ENCODE peak calls at places on chromosome 20, in four cellular contexts. G is CD8-positive, alpha-beta T cell; U is heart left ventricle; A is lower lobe of right lung. W is an unnamed sample.
A peak's percentile ranks its signal among the peaks of the same experiment; 100 is the strongest.

GRCh38 chr20:64133951-64134407 is 26.6 kb upstream of the NPBWR2 start:
- ATAC-seq in G (no peak), U (peak; percentile 31), A (no peak), W (no peak)

GRCh38 chr20:57622201-57622570 is 2.0 kb upstream of the ZBP1 start:
- ATAC-seq in G (no peak), U (no peak), A (no peak), W (no peak)

GRCh38 chr20:39674842-39675241 is 712.7 kb downstream of the DHX35 start:
- ATAC-seq in G (no peak), U (no peak), A (no peak), W (no peak)

GRCh38 chr20:13416531-13416930 is 195.5 kb downstream of the ISM1 start:
- ATAC-seq in G (no peak), U (no peak), A (no peak), W (no peak)

GRCh38 chr20:10271470-10272219 is 53.0 kb downstream of the SNAP25 start:
- ATAC-seq in G (no peak), U (no peak), A (no peak), W (no peak)

GRCh38 chr20:55174172-55174571 is 698.8 kb downstream of the DOK5 start:
- ATAC-seq in G (no peak), U (no peak), A (no peak), W (no peak)

GRCh38 chr20:48951646-48952045 is 30.1 kb downstream of the ARFGEF2 start:
- ATAC-seq in G (no peak), U (no peak), A (no peak), W (no peak)

GRCh38 chr20:1817577-1818211 is 77.5 kb upstream of the SIRPA start:
- ATAC-seq in G (no peak), U (no peak), A (no peak), W (no peak)

GRCh38 chr20:56630086-56630493 is 984 bp downstream of the TFAP2C start:
- ATAC-seq in G (no peak), U (peak; percentile 18), A (peak; percentile 90), W (peak; percentile 31)

GRCh38 chr20:57374931-57375651 is 16.1 kb upstream of the RBM38 start:
- ATAC-seq in G (no peak), U (peak; percentile 82), A (peak; percentile 90), W (peak; percentile 73)

GRCh38 chr20:25859649-25860530 is 163.2 kb upstream of the ZNF337 start:
- ATAC-seq in G (peak; percentile 68), U (peak; percentile 61), A (peak; percentile 56), W (peak; percentile 23)

GRCh38 chr20:45337367-45338120 is 10.7 kb downstream of the SDC4 start:
- ATAC-seq in G (no peak), U (peak; percentile 43), A (peak; percentile 64), W (peak; percentile 77)

GRCh38 chr20:50855498-50856474 is 60.9 kb downstream of the BCAS4 start:
- ATAC-seq in G (no peak), U (peak; percentile 19), A (peak; percentile 9), W (no peak)

GRCh38 chr20:50555687-50556086 is 45.5 kb downstream of the PTPN1 start:
- ATAC-seq in G (no peak), U (no peak), A (no peak), W (no peak)

GRCh38 chr20:44691424-44692423 is 23.4 kb upstream of the CCN5 start:
- ATAC-seq in G (no peak), U (peak; percentile 85), A (peak; percentile 47), W (peak; percentile 61)

GRCh38 chr20:56187791-56188190 is 60.7 kb upstream of the MC3R start:
- ATAC-seq in G (no peak), U (no peak), A (no peak), W (no peak)

GRCh38 chr20:58993332-58994248 is 12.5 kb downstream of the NELFCD start:
- ATAC-seq in G (no peak), U (no peak), A (no peak), W (no peak)

GRCh38 chr20:15342987-15343639 is 1005.7 kb upstream of the FLRT3 start:
- ATAC-seq in G (no peak), U (no peak), A (no peak), W (peak; percentile 63)

GRCh38 chr20:41654884-41655283 is 36.7 kb upstream of the CHD6 start:
- ATAC-seq in G (no peak), U (peak; percentile 41), A (no peak), W (no peak)

GRCh38 chr20:13325033-13325432 is 104.0 kb downstream of the ISM1 start:
- ATAC-seq in G (no peak), U (no peak), A (peak; percentile 38), W (no peak)

GRCh38 chr20:50710492-50711063 is 19.2 kb upstream of the RIPOR3 start:
- ATAC-seq in G (no peak), U (no peak), A (peak; percentile 61), W (peak; percentile 31)

GRCh38 chr20:51616060-51616459 is 73.5 kb upstream of the NFATC2 start:
- ATAC-seq in G (no peak), U (no peak), A (no peak), W (no peak)

GRCh38 chr20:50017576-50018248 is 34.9 kb downstream of the SNAI1 start:
- ATAC-seq in G (no peak), U (no peak), A (no peak), W (no peak)

GRCh38 chr20:32709528-32710121 is 33.6 kb downstream of the COMMD7 start:
- ATAC-seq in G (no peak), U (peak; percentile 86), A (no peak), W (no peak)

GRCh38 chr20:60467078-60467477 is 508.9 kb downstream of the CDH26 start:
- ATAC-seq in G (no peak), U (peak; percentile 80), A (no peak), W (no peak)

GRCh38 chr20:63819224-63819917 is 11.7 kb downstream of the ZBTB46 start:
- ATAC-seq in G (no peak), U (peak; percentile 33), A (no peak), W (peak; percentile 39)

GRCh38 chr20:51910202-51911050 is 108.1 kb upstream of the SALL4 start:
- ATAC-seq in G (no peak), U (no peak), A (peak; percentile 88), W (no peak)

GRCh38 chr20:37261714-37262113 is at the start of gene GHRH:
- ATAC-seq in G (no peak), U (peak; percentile 12), A (no peak), W (no peak)

GRCh38 chr20:53598140-53599038 is 4.8 kb upstream of the ZNF217 start:
- ATAC-seq in G (no peak), U (no peak), A (no peak), W (no peak)

GRCh38 chr20:8148501-8148900 is 16.4 kb downstream of the PLCB1 start:
- ATAC-seq in G (no peak), U (no peak), A (no peak), W (no peak)

GRCh38 chr20:51129201-51129671 is 106.3 kb upstream of the KCNG1 start:
- ATAC-seq in G (peak; percentile 20), U (no peak), A (no peak), W (no peak)

GRCh38 chr20:5691918-5692618 is 58.1 kb upstream of the SHLD1 start:
- ATAC-seq in G (no peak), U (no peak), A (no peak), W (no peak)

GRCh38 chr20:51326241-51326819 is 216.2 kb downstream of the NFATC2 start:
- ATAC-seq in G (no peak), U (no peak), A (peak; percentile 68), W (no peak)

GRCh38 chr20:18258126-18258860 is 30.0 kb upstream of the ZNF133 start:
- ATAC-seq in G (no peak), U (no peak), A (no peak), W (no peak)
- TF ChIP-seq CTCF in G (no peak), U (no peak), A (no peak), W (no peak)

DNA sequence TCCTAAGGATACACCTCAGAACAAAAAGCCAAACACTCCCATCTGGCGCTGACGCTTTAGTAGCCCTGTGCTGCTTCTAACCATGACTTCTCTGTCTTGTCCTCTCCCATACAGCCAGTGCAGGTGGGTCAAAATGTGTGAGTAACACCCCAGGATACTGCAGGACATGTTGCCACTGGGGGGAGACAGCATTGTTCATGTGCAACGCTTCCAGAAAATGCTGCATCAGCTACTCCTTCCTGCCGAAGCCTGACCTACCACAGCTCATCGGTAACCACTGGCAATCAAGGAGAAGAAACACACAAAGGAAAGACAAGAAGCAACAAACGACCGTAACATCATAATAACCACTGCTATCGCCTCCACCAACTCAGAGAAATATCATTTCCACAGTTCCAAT is 1.4 kb downstream of the DEFB132 start:
- ATAC-seq in G (no peak), U (no peak), A (no peak), W (no peak)
- TF ChIP-seq CTCF in G (no peak), U (no peak), A (peak; percentile 9), W (no peak)

GRCh38 chr20:46955601-46956556 is 61.2 kb downstream of the EYA2 start:
- ATAC-seq in G (no peak), U (no peak), A (no peak), W (no peak)

GRCh38 chr20:46951840-46952497 is 57.3 kb downstream of the EYA2 start:
- ATAC-seq in G (no peak), U (no peak), A (no peak), W (no peak)

GRCh38 chr20:46953596-46953995 is 59.0 kb downstream of the EYA2 start:
- ATAC-seq in G (no peak), U (no peak), A (no peak), W (no peak)

GRCh38 chr20:46954490-46955038 is 59.9 kb downstream of the EYA2 start:
- ATAC-seq in G (no peak), U (no peak), A (no peak), W (no peak)

DNA sequence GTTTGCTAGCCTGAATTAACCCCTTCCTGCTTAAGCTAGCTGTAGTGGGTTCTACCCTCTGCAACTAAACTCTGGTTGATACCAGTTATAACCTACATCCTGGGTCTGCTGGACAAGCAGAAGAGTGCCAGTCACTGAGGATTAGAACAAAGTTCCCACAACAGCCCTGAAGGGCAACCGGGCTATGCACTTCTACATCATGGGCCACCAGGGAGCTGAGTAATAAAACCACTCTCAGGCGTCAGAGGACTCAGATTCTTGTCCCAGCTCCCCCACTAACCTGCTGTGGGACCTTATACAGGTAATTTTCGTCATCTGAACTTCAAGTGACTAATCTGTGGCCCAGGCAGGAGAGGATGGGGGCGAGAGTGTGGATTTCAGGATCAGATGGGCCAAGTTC is 56.8 kb downstream of the EYA2 start:
- ATAC-seq in G (no peak), U (no peak), A (no peak), W (no peak)
- TF ChIP-seq CTCF in G (no peak), U (no peak), A (no peak), W (no peak)

GRCh38 chr20:23446505-23446904 is 6.2 kb downstream of the CST11 start:
- ATAC-seq in G (no peak), U (peak; percentile 70), A (no peak), W (no peak)
- TF ChIP-seq CTCF in G (no peak), U (peak; percentile 58), A (peak; percentile 48), W (no peak)

GRCh38 chr20:34111712-34112599 is at the start of gene EIF2S2:
- ATAC-seq in G (peak; percentile 89), U (peak; percentile 98), A (peak; percentile 97), W (peak; percentile 97)
- TF ChIP-seq CTCF in G (no peak), U (no peak), A (no peak), W (peak; percentile 46)

GRCh38 chr20:62516345-62516744 is 40.5 kb upstream of the GATA5 start:
- ATAC-seq in G (no peak), U (peak; percentile 53), A (no peak), W (no peak)
- TF ChIP-seq CTCF in G (no peak), U (peak; percentile 56), A (no peak), W (no peak)

GRCh38 chr20:62704341-62704948 is 4.2 kb upstream of the NTSR1 start:
- ATAC-seq in G (no peak), U (peak; percentile 76), A (peak; percentile 45), W (peak; percentile 75)
- TF ChIP-seq CTCF in G (no peak), U (no peak), A (no peak), W (no peak)

W was measured in gastroesophageal sphincter.